ENCODE peak calls at places on chromosomes 16 and 17, in six cellular contexts. One of them, this sample, is unnamed.

GRCh38 chr16:89201467-89202377 is 1.4 kb upstream of the SLC22A31 start:
- DNase-seq in activated CD4-positive, alpha-beta memory T cell treated with anti-CD3 and anti-CD28 coated beads for 36 hours: peak
- DNase-seq in cardiac septum: peak
- DNase-seq in OCI-LY7: peak
- DNase-seq in HEK293T: peak
- DNase-seq in transverse colon: peak
- DNase-seq in this sample: peak

GRCh38 chr16:27334874-27335273 is 21.1 kb downstream of the IL4R start:
- DNase-seq in activated CD4-positive, alpha-beta memory T cell treated with anti-CD3 and anti-CD28 coated beads for 36 hours: no peak
- DNase-seq in transverse colon: no peak
- DNase-seq in OCI-LY7: no peak
- DNase-seq in HEK293T: no peak
- DNase-seq in cardiac septum: no peak
- DNase-seq in this sample: no peak

GRCh38 chr17:69947027-69947759 is 127.8 kb upstream of the KCNJ16 start:
- DNase-seq in HEK293T: no peak
- DNase-seq in transverse colon: no peak
- DNase-seq in activated CD4-positive, alpha-beta memory T cell treated with anti-CD3 and anti-CD28 coated beads for 36 hours: no peak
- DNase-seq in cardiac septum: no peak
- DNase-seq in OCI-LY7: no peak
- DNase-seq in this sample: no peak

GRCh38 chr17:19897901-19898300 is 30.2 kb upstream of the ULK2 start:
- DNase-seq in transverse colon: no peak
- DNase-seq in HEK293T: no peak
- DNase-seq in OCI-LY7: no peak
- DNase-seq in activated CD4-positive, alpha-beta memory T cell treated with anti-CD3 and anti-CD28 coated beads for 36 hours: no peak
- DNase-seq in cardiac septum: no peak
- DNase-seq in this sample: no peak

GRCh38 chr17:77692571-77693161 is 265.8 kb upstream of the TNRC6C start:
- DNase-seq in activated CD4-positive, alpha-beta memory T cell treated with anti-CD3 and anti-CD28 coated beads for 36 hours: peak
- DNase-seq in cardiac septum: peak
- DNase-seq in HEK293T: no peak
- DNase-seq in transverse colon: no peak
- DNase-seq in OCI-LY7: no peak
- DNase-seq in this sample: no peak

GRCh38 chr17:9350083-9350482 is 225.5 kb downstream of the STX8 start:
- DNase-seq in transverse colon: no peak
- DNase-seq in OCI-LY7: no peak
- DNase-seq in activated CD4-positive, alpha-beta memory T cell treated with anti-CD3 and anti-CD28 coated beads for 36 hours: no peak
- DNase-seq in HEK293T: no peak
- DNase-seq in cardiac septum: no peak
- DNase-seq in this sample: no peak

GRCh38 chr16:908526-909155 is 62.1 kb downstream of the LMF1 start:
- DNase-seq in cardiac septum: no peak
- DNase-seq in OCI-LY7: no peak
- DNase-seq in transverse colon: no peak
- DNase-seq in activated CD4-positive, alpha-beta memory T cell treated with anti-CD3 and anti-CD28 coated beads for 36 hours: no peak
- DNase-seq in HEK293T: no peak
- DNase-seq in this sample: no peak

GRCh38 chr17:58339775-58340622 is 11.4 kb upstream of the TSPOAP1 start:
- DNase-seq in transverse colon: no peak
- DNase-seq in OCI-LY7: peak
- DNase-seq in cardiac septum: peak
- DNase-seq in activated CD4-positive, alpha-beta memory T cell treated with anti-CD3 and anti-CD28 coated beads for 36 hours: peak
- DNase-seq in HEK293T: no peak
- DNase-seq in this sample: no peak

GRCh38 chr17:56707312-56708219 is 114.1 kb downstream of the NOG start:
- DNase-seq in transverse colon: no peak
- DNase-seq in activated CD4-positive, alpha-beta memory T cell treated with anti-CD3 and anti-CD28 coated beads for 36 hours: no peak
- DNase-seq in OCI-LY7: no peak
- DNase-seq in HEK293T: no peak
- DNase-seq in cardiac septum: no peak
- DNase-seq in this sample: no peak

GRCh38 chr17:59763861-59764260 is 56.4 kb downstream of the VMP1 start:
- DNase-seq in transverse colon: no peak
- DNase-seq in cardiac septum: no peak
- DNase-seq in activated CD4-positive, alpha-beta memory T cell treated with anti-CD3 and anti-CD28 coated beads for 36 hours: no peak
- DNase-seq in OCI-LY7: no peak
- DNase-seq in HEK293T: no peak
- DNase-seq in this sample: no peak

GRCh38 chr16:3720418-3720817 is 3.1 kb upstream of the TRAP1 start:
- DNase-seq in cardiac septum: no peak
- DNase-seq in HEK293T: no peak
- DNase-seq in OCI-LY7: no peak
- DNase-seq in transverse colon: no peak
- DNase-seq in activated CD4-positive, alpha-beta memory T cell treated with anti-CD3 and anti-CD28 coated beads for 36 hours: no peak
- DNase-seq in this sample: no peak

GRCh38 chr17:59415397-59415796 is 83.9 kb downstream of the YPEL2 start:
- DNase-seq in transverse colon: no peak
- DNase-seq in HEK293T: no peak
- DNase-seq in cardiac septum: no peak
- DNase-seq in activated CD4-positive, alpha-beta memory T cell treated with anti-CD3 and anti-CD28 coated beads for 36 hours: no peak
- DNase-seq in OCI-LY7: no peak
- DNase-seq in this sample: no peak

GRCh38 chr17:63911657-63912100 is 621 bp upstream of the CSHL1 start:
- DNase-seq in transverse colon: peak
- DNase-seq in HEK293T: peak
- DNase-seq in OCI-LY7: peak
- DNase-seq in activated CD4-positive, alpha-beta memory T cell treated with anti-CD3 and anti-CD28 coated beads for 36 hours: peak
- DNase-seq in cardiac septum: peak
- DNase-seq in this sample: peak

GRCh38 chr16:14527411-14528044 is 102.5 kb downstream of the PARN start:
- DNase-seq in transverse colon: no peak
- DNase-seq in activated CD4-positive, alpha-beta memory T cell treated with anti-CD3 and anti-CD28 coated beads for 36 hours: no peak
- DNase-seq in cardiac septum: no peak
- DNase-seq in OCI-LY7: no peak
- DNase-seq in HEK293T: no peak
- DNase-seq in this sample: peak

GRCh38 chr16:15879255-15879804 is 9.1 kb downstream of the CEP20 start:
- DNase-seq in transverse colon: no peak
- DNase-seq in activated CD4-positive, alpha-beta memory T cell treated with anti-CD3 and anti-CD28 coated beads for 36 hours: no peak
- DNase-seq in HEK293T: no peak
- DNase-seq in OCI-LY7: no peak
- DNase-seq in cardiac septum: no peak
- DNase-seq in this sample: peak

GRCh38 chr17:79777166-79777843 is 643 bp upstream of the CBX2 start:
- DNase-seq in cardiac septum: no peak
- DNase-seq in OCI-LY7: peak
- DNase-seq in activated CD4-positive, alpha-beta memory T cell treated with anti-CD3 and anti-CD28 coated beads for 36 hours: peak
- DNase-seq in HEK293T: no peak
- DNase-seq in transverse colon: peak
- DNase-seq in this sample: peak

GRCh38 chr16:88920618-88921602 is 54.5 kb upstream of the PABPN1L start:
- DNase-seq in transverse colon: peak
- DNase-seq in OCI-LY7: no peak
- DNase-seq in activated CD4-positive, alpha-beta memory T cell treated with anti-CD3 and anti-CD28 coated beads for 36 hours: peak
- DNase-seq in cardiac septum: peak
- DNase-seq in HEK293T: no peak
- DNase-seq in this sample: no peak

GRCh38 chr17:66331038-66331816 is 28.8 kb downstream of the PRKCA start:
- DNase-seq in activated CD4-positive, alpha-beta memory T cell treated with anti-CD3 and anti-CD28 coated beads for 36 hours: peak
- DNase-seq in HEK293T: no peak
- DNase-seq in cardiac septum: no peak
- DNase-seq in transverse colon: no peak
- DNase-seq in OCI-LY7: no peak
- DNase-seq in this sample: no peak

GRCh38 chr16:80569440-80570105 is 28.8 kb downstream of the DYNLRB2 start:
- DNase-seq in cardiac septum: no peak
- DNase-seq in OCI-LY7: no peak
- DNase-seq in HEK293T: no peak
- DNase-seq in transverse colon: no peak
- DNase-seq in activated CD4-positive, alpha-beta memory T cell treated with anti-CD3 and anti-CD28 coated beads for 36 hours: peak
- DNase-seq in this sample: no peak

GRCh38 chr17:1398900-1399299 is 1.1 kb downstream of the YWHAE start:
- DNase-seq in activated CD4-positive, alpha-beta memory T cell treated with anti-CD3 and anti-CD28 coated beads for 36 hours: peak
- DNase-seq in transverse colon: peak
- DNase-seq in HEK293T: no peak
- DNase-seq in cardiac septum: no peak
- DNase-seq in OCI-LY7: peak
- DNase-seq in this sample: peak

GRCh38 chr17:74452027-74452840 is 14.2 kb upstream of the CD300A start:
- DNase-seq in OCI-LY7: no peak
- DNase-seq in activated CD4-positive, alpha-beta memory T cell treated with anti-CD3 and anti-CD28 coated beads for 36 hours: no peak
- DNase-seq in HEK293T: no peak
- DNase-seq in transverse colon: no peak
- DNase-seq in cardiac septum: no peak
- DNase-seq in this sample: no peak

GRCh38 chr17:19728114-19728495 is 11.7 kb upstream of the SLC47A2 start:
- DNase-seq in cardiac septum: peak
- DNase-seq in activated CD4-positive, alpha-beta memory T cell treated with anti-CD3 and anti-CD28 coated beads for 36 hours: no peak
- DNase-seq in OCI-LY7: no peak
- DNase-seq in HEK293T: no peak
- DNase-seq in transverse colon: peak
- DNase-seq in this sample: no peak

GRCh38 chr17:71098071-71098470 is 928.7 kb downstream of the KCNJ2 start:
- DNase-seq in HEK293T: no peak
- DNase-seq in OCI-LY7: no peak
- DNase-seq in cardiac septum: no peak
- DNase-seq in transverse colon: no peak
- DNase-seq in activated CD4-positive, alpha-beta memory T cell treated with anti-CD3 and anti-CD28 coated beads for 36 hours: no peak
- DNase-seq in this sample: no peak

GRCh38 chr17:75762513-75763268 is 2.3 kb downstream of the GALK1 start:
- DNase-seq in OCI-LY7: no peak
- DNase-seq in cardiac septum: no peak
- DNase-seq in HEK293T: no peak
- DNase-seq in activated CD4-positive, alpha-beta memory T cell treated with anti-CD3 and anti-CD28 coated beads for 36 hours: no peak
- DNase-seq in transverse colon: no peak
- DNase-seq in this sample: no peak

GRCh38 chr16:16073884-16074781 is 124.7 kb downstream of the ABCC1 start:
- DNase-seq in HEK293T: no peak
- DNase-seq in OCI-LY7: peak
- DNase-seq in activated CD4-positive, alpha-beta memory T cell treated with anti-CD3 and anti-CD28 coated beads for 36 hours: no peak
- DNase-seq in transverse colon: peak
- DNase-seq in cardiac septum: no peak
- DNase-seq in this sample: peak